ENCODE peak calls at places on chromosomes 3 and 15, in eight cellular contexts. One of them, this sample, is unnamed.

GRCh38 chr3:109355625-109356441 is 18.5 kb upstream of the DPPA4 start:
- DNase-seq in neuronal stem cell: peak
- DNase-seq in IMR-90: no peak
- DNase-seq in colonic mucosa: no peak
- DNase-seq in K562: no peak
- DNase-seq in mammary epithelial cell: no peak
- DNase-seq in HCT116: no peak
- DNase-seq in endothelial cell of umbilical vein: no peak
- DNase-seq in this sample: no peak

GRCh38 chr3:58234516-58234931 is 3.1 kb upstream of the ABHD6 start:
- DNase-seq in neuronal stem cell: no peak
- DNase-seq in IMR-90: peak
- DNase-seq in colonic mucosa: no peak
- DNase-seq in K562: no peak
- DNase-seq in mammary epithelial cell: peak
- DNase-seq in HCT116: no peak
- DNase-seq in endothelial cell of umbilical vein: no peak
- DNase-seq in this sample: no peak

GRCh38 chr3:74027121-74027520 is 402.4 kb upstream of the PDZRN3 start:
- DNase-seq in neuronal stem cell: no peak
- DNase-seq in IMR-90: no peak
- DNase-seq in colonic mucosa: no peak
- DNase-seq in K562: no peak
- DNase-seq in mammary epithelial cell: no peak
- DNase-seq in HCT116: no peak
- DNase-seq in endothelial cell of umbilical vein: no peak
- DNase-seq in this sample: no peak

GRCh38 chr3:188948658-188949400 is 222.9 kb upstream of the TPRG1 start:
- DNase-seq in neuronal stem cell: no peak
- DNase-seq in IMR-90: peak
- DNase-seq in colonic mucosa: no peak
- DNase-seq in K562: no peak
- DNase-seq in mammary epithelial cell: peak
- DNase-seq in HCT116: peak
- DNase-seq in endothelial cell of umbilical vein: peak
- DNase-seq in this sample: no peak

GRCh38 chr3:112136959-112137693 is 4.1 kb upstream of the GCSAM start:
- DNase-seq in neuronal stem cell: peak
- DNase-seq in IMR-90: peak
- DNase-seq in colonic mucosa: no peak
- DNase-seq in K562: no peak
- DNase-seq in mammary epithelial cell: peak
- DNase-seq in HCT116: peak
- DNase-seq in endothelial cell of umbilical vein: peak
- DNase-seq in this sample: no peak

GRCh38 chr3:59246719-59247401 is 197.0 kb upstream of the CFAP20DC start:
- DNase-seq in neuronal stem cell: no peak
- DNase-seq in IMR-90: peak
- DNase-seq in colonic mucosa: no peak
- DNase-seq in K562: no peak
- DNase-seq in mammary epithelial cell: no peak
- DNase-seq in HCT116: no peak
- DNase-seq in endothelial cell of umbilical vein: no peak
- DNase-seq in this sample: no peak

GRCh38 chr3:172513488-172513887 is 9.7 kb downstream of the TNFSF10 start:
- DNase-seq in neuronal stem cell: no peak
- DNase-seq in IMR-90: peak
- DNase-seq in colonic mucosa: no peak
- DNase-seq in K562: no peak
- DNase-seq in mammary epithelial cell: no peak
- DNase-seq in HCT116: no peak
- DNase-seq in endothelial cell of umbilical vein: peak
- DNase-seq in this sample: no peak

GRCh38 chr15:31799711-31800321 is 230.5 kb upstream of the CHRNA7 start:
- DNase-seq in neuronal stem cell: no peak
- DNase-seq in IMR-90: no peak
- DNase-seq in colonic mucosa: no peak
- DNase-seq in K562: no peak
- DNase-seq in mammary epithelial cell: peak
- DNase-seq in HCT116: no peak
- DNase-seq in endothelial cell of umbilical vein: no peak
- DNase-seq in this sample: no peak

GRCh38 chr15:42672444-42672843 is 64.5 kb downstream of the CDAN1 start:
- DNase-seq in neuronal stem cell: no peak
- DNase-seq in IMR-90: no peak
- DNase-seq in colonic mucosa: no peak
- DNase-seq in K562: no peak
- DNase-seq in mammary epithelial cell: no peak
- DNase-seq in HCT116: no peak
- DNase-seq in endothelial cell of umbilical vein: no peak
- DNase-seq in this sample: no peak

GRCh38 chr15:94791008-94791407 is 559.6 kb downstream of the MCTP2 start:
- DNase-seq in neuronal stem cell: no peak
- DNase-seq in IMR-90: no peak
- DNase-seq in colonic mucosa: no peak
- DNase-seq in K562: no peak
- DNase-seq in mammary epithelial cell: peak
- DNase-seq in HCT116: no peak
- DNase-seq in endothelial cell of umbilical vein: peak
- DNase-seq in this sample: no peak

GRCh38 chr3:58039609-58040008 is 31.4 kb downstream of the FLNB start:
- DNase-seq in neuronal stem cell: no peak
- DNase-seq in IMR-90: no peak
- DNase-seq in colonic mucosa: no peak
- DNase-seq in K562: no peak
- DNase-seq in mammary epithelial cell: no peak
- DNase-seq in HCT116: no peak
- DNase-seq in endothelial cell of umbilical vein: no peak
- DNase-seq in this sample: no peak

GRCh38 chr3:138068579-138069174 is 46.7 kb downstream of the DZIP1L start:
- DNase-seq in neuronal stem cell: peak
- DNase-seq in IMR-90: peak
- DNase-seq in colonic mucosa: peak
- DNase-seq in K562: peak
- DNase-seq in mammary epithelial cell: peak
- DNase-seq in HCT116: peak
- DNase-seq in endothelial cell of umbilical vein: peak
- DNase-seq in this sample: peak

GRCh38 chr3:146283796-146284485 is 33.0 kb upstream of the PLSCR4 start:
- DNase-seq in neuronal stem cell: no peak
- DNase-seq in IMR-90: no peak
- DNase-seq in colonic mucosa: no peak
- DNase-seq in K562: no peak
- DNase-seq in mammary epithelial cell: no peak
- DNase-seq in HCT116: no peak
- DNase-seq in endothelial cell of umbilical vein: no peak
- DNase-seq in this sample: no peak

GRCh38 chr15:45338417-45338816 is 39.9 kb downstream of the GATM start:
- DNase-seq in neuronal stem cell: no peak
- DNase-seq in IMR-90: no peak
- DNase-seq in colonic mucosa: no peak
- DNase-seq in K562: no peak
- DNase-seq in mammary epithelial cell: no peak
- DNase-seq in HCT116: no peak
- DNase-seq in endothelial cell of umbilical vein: no peak
- DNase-seq in this sample: peak

GRCh38 chr3:30752961-30753360 is 141.5 kb downstream of the GADL1 start:
- DNase-seq in neuronal stem cell: no peak
- DNase-seq in IMR-90: peak
- DNase-seq in colonic mucosa: peak
- DNase-seq in K562: no peak
- DNase-seq in mammary epithelial cell: peak
- DNase-seq in HCT116: no peak
- DNase-seq in endothelial cell of umbilical vein: no peak
- DNase-seq in this sample: peak

GRCh38 chr15:50257924-50258323 is 7.6 kb downstream of the HDC start:
- DNase-seq in neuronal stem cell: no peak
- DNase-seq in IMR-90: peak
- DNase-seq in colonic mucosa: no peak
- DNase-seq in K562: no peak
- DNase-seq in mammary epithelial cell: peak
- DNase-seq in HCT116: no peak
- DNase-seq in endothelial cell of umbilical vein: no peak
- DNase-seq in this sample: no peak

GRCh38 chr15:49110158-49110944 is 45.0 kb downstream of the COPS2 start:
- DNase-seq in neuronal stem cell: no peak
- DNase-seq in IMR-90: no peak
- DNase-seq in colonic mucosa: no peak
- DNase-seq in K562: no peak
- DNase-seq in mammary epithelial cell: no peak
- DNase-seq in HCT116: no peak
- DNase-seq in endothelial cell of umbilical vein: no peak
- DNase-seq in this sample: no peak

GRCh38 chr15:80854104-80854503 is 74.9 kb downstream of the CEMIP start:
- DNase-seq in neuronal stem cell: no peak
- DNase-seq in IMR-90: no peak
- DNase-seq in colonic mucosa: no peak
- DNase-seq in K562: no peak
- DNase-seq in mammary epithelial cell: no peak
- DNase-seq in HCT116: no peak
- DNase-seq in endothelial cell of umbilical vein: no peak
- DNase-seq in this sample: no peak

GRCh38 chr15:86382341-86382740 is 302.7 kb downstream of the AGBL1 start:
- DNase-seq in neuronal stem cell: peak
- DNase-seq in IMR-90: no peak
- DNase-seq in colonic mucosa: no peak
- DNase-seq in K562: no peak
- DNase-seq in mammary epithelial cell: no peak
- DNase-seq in HCT116: no peak
- DNase-seq in endothelial cell of umbilical vein: no peak
- DNase-seq in this sample: no peak
- H3K27ac ChIP-seq in neuronal stem cell: peak
- H3K27ac ChIP-seq in IMR-90: no peak
- H3K27ac ChIP-seq in colonic mucosa: no peak
- H3K27ac ChIP-seq in K562: no peak
- H3K27ac ChIP-seq in mammary epithelial cell: no peak
- H3K27ac ChIP-seq in HCT116: no peak
- H3K27ac ChIP-seq in endothelial cell of umbilical vein: no peak
- H3K27ac ChIP-seq in this sample: no peak

DNA sequence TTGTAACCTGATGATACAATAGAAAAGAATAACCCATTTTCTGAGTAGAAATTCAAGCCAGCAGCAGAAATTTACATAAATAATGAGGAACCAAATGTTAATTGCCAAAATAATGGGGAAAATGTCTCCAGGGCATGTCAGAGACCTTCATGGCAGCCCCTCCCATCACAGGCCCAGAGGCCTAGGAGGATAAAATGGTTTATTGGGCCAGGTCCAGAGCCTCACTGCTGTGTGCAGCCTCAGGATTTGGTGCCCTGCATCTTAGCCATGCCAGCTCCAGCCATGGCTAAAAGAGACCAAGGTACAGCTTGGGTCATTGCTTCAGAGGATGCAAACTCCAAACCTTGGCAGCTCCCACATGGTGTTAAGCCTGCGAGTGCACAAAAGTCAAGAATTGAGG is 352.1 kb upstream of the MEIS2 start:
- DNase-seq in neuronal stem cell: no peak
- DNase-seq in IMR-90: no peak
- DNase-seq in colonic mucosa: no peak
- DNase-seq in K562: no peak
- DNase-seq in mammary epithelial cell: no peak
- DNase-seq in HCT116: no peak
- DNase-seq in endothelial cell of umbilical vein: no peak
- DNase-seq in this sample: no peak
- H3K9ac ChIP-seq in neuronal stem cell: no peak
- H3K9ac ChIP-seq in IMR-90: no peak
- H3K9ac ChIP-seq in colonic mucosa: no peak
- H3K9ac ChIP-seq in K562: no peak
- H3K9ac ChIP-seq in mammary epithelial cell: no peak
- H3K9ac ChIP-seq in HCT116: no peak
- H3K9ac ChIP-seq in endothelial cell of umbilical vein: no peak
- H3K9ac ChIP-seq in this sample: no peak

GRCh38 chr3:10732292-10732691 is 83.7 kb upstream of the SLC6A11 start:
- DNase-seq in neuronal stem cell: no peak
- DNase-seq in IMR-90: no peak
- DNase-seq in colonic mucosa: no peak
- DNase-seq in K562: no peak
- DNase-seq in mammary epithelial cell: no peak
- DNase-seq in HCT116: no peak
- DNase-seq in endothelial cell of umbilical vein: no peak
- DNase-seq in this sample: no peak
- H3K4me3 ChIP-seq in neuronal stem cell: no peak
- H3K4me3 ChIP-seq in IMR-90: no peak
- H3K4me3 ChIP-seq in colonic mucosa: no peak
- H3K4me3 ChIP-seq in K562: no peak
- H3K4me3 ChIP-seq in mammary epithelial cell: no peak
- H3K4me3 ChIP-seq in HCT116: no peak
- H3K4me3 ChIP-seq in endothelial cell of umbilical vein: no peak
- H3K4me3 ChIP-seq in this sample: no peak

GRCh38 chr3:154131850-154132249 is 10.7 kb downstream of the ARHGEF26 start:
- DNase-seq in neuronal stem cell: no peak
- DNase-seq in IMR-90: no peak
- DNase-seq in colonic mucosa: no peak
- DNase-seq in K562: no peak
- DNase-seq in mammary epithelial cell: no peak
- DNase-seq in HCT116: no peak
- DNase-seq in endothelial cell of umbilical vein: no peak
- DNase-seq in this sample: no peak

GRCh38 chr3:154132777-154133375 is 11.7 kb downstream of the ARHGEF26 start:
- DNase-seq in neuronal stem cell: no peak
- DNase-seq in IMR-90: peak
- DNase-seq in colonic mucosa: peak
- DNase-seq in K562: no peak
- DNase-seq in mammary epithelial cell: peak
- DNase-seq in HCT116: no peak
- DNase-seq in endothelial cell of umbilical vein: no peak
- DNase-seq in this sample: no peak

GRCh38 chr3:154137036-154137435 is 15.8 kb downstream of the ARHGEF26 start:
- DNase-seq in neuronal stem cell: no peak
- DNase-seq in IMR-90: no peak
- DNase-seq in colonic mucosa: no peak
- DNase-seq in K562: no peak
- DNase-seq in mammary epithelial cell: no peak
- DNase-seq in HCT116: no peak
- DNase-seq in endothelial cell of umbilical vein: no peak
- DNase-seq in this sample: no peak

GRCh38 chr3:154139996-154140436 is 18.8 kb downstream of the ARHGEF26 start:
- DNase-seq in neuronal stem cell: no peak
- DNase-seq in IMR-90: no peak
- DNase-seq in colonic mucosa: no peak
- DNase-seq in K562: no peak
- DNase-seq in mammary epithelial cell: no peak
- DNase-seq in HCT116: no peak
- DNase-seq in endothelial cell of umbilical vein: no peak
- DNase-seq in this sample: no peak

DNA sequence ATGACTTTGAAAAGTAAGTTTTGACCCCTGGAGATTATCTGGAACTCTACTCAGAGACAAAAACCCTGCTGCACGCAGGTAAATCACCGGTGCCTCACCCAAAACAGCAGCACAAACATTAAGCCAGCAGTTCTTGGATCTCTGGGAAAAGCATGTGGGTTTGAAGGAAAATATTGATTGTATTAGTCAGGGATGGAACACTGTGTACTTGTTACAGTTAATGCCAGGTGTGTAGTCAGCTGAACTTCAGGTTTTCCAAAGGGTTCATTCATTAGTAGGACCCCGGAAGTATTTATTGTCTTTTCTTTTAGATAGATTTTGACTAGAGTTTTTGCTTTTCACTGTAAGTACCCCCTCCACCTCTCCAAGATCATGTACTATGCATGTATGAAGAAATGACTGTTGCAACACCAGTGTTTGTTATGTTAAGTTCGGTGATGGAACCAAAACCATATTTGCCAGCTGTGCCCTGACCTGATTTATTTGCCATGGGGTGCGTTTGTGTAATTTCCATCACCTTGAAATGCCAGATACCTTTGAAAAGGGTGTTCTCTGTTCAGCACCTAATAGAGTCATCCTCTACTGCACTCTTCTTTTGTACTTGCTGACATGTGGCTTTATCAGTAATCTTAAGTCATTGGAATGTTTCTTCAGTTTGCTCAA is 14.5 kb downstream of the ARHGEF26 start:
- DNase-seq in neuronal stem cell: no peak
- DNase-seq in IMR-90: no peak
- DNase-seq in colonic mucosa: no peak
- DNase-seq in K562: no peak
- DNase-seq in mammary epithelial cell: peak
- DNase-seq in HCT116: no peak
- DNase-seq in endothelial cell of umbilical vein: no peak
- DNase-seq in this sample: no peak
- H3K27ac ChIP-seq in neuronal stem cell: no peak
- H3K27ac ChIP-seq in IMR-90: no peak
- H3K27ac ChIP-seq in colonic mucosa: no peak
- H3K27ac ChIP-seq in K562: no peak
- H3K27ac ChIP-seq in mammary epithelial cell: peak
- H3K27ac ChIP-seq in HCT116: no peak
- H3K27ac ChIP-seq in endothelial cell of umbilical vein: no peak
- H3K27ac ChIP-seq in this sample: no peak